ENCODE peak calls at places on chromosomes 11 and 22, in ten cellular contexts. O is CD8-positive, alpha-beta T cell; V is left ventricle myocardium inferior; S is kidney; Z is brain microvascular endothelial cell; L is cardiac muscle cell; G is left lung; Q is spleen; M is A549; C is upper lobe of right lung. J is an unnamed sample.

GRCh38 chr11:131688056-131688693 is 317.8 kb downstream of the NTM start:
- DNase-seq in M (peak), O (no peak), G (peak), S (peak), C (peak), V (peak), L (peak), Q (no peak), Z (peak), J (no peak)

GRCh38 chr11:117121176-117121575 is 22.9 kb upstream of the PAFAH1B2 start:
- DNase-seq in O (no peak), G (no peak), L (no peak), Q (no peak), S (no peak), C (no peak), Z (no peak), V (no peak), M (no peak), J (no peak)

GRCh38 chr11:59240322-59240721 is 27.6 kb upstream of the MPEG1 start:
- DNase-seq in O (no peak), L (no peak), Z (no peak), S (no peak), V (no peak), C (no peak), G (no peak), M (no peak), Q (no peak), J (no peak)

GRCh38 chr22:23591203-23591791 is 11.2 kb upstream of the IGLL1 start:
- DNase-seq in Q (peak), G (no peak), S (peak), O (peak), C (peak), V (peak), L (peak), Z (peak), M (peak), J (peak)

GRCh38 chr11:16511109-16511806 is 154.9 kb upstream of the SOX6 start:
- DNase-seq in C (no peak), M (no peak), Z (peak), V (no peak), O (no peak), S (no peak), G (no peak), L (peak), Q (no peak), J (peak)

GRCh38 chr11:134266841-134267251 is 9.3 kb upstream of the GLB1L3 start:
- DNase-seq in O (no peak), V (no peak), S (no peak), Q (no peak), G (no peak), M (no peak), C (no peak), Z (peak), L (peak), J (peak)

GRCh38 chr22:50180727-50181521 is 4.8 kb upstream of the TRABD start:
- DNase-seq in V (no peak), M (no peak), S (peak), C (no peak), Q (peak), G (no peak), Z (no peak), O (no peak), L (no peak), J (no peak)

GRCh38 chr22:38782402-38783094 is 11.4 kb downstream of the DNAL4 start:
- DNase-seq in L (peak), G (no peak), C (no peak), Q (no peak), S (no peak), M (no peak), Z (peak), O (no peak), V (no peak), J (no peak)

GRCh38 chr22:19149047-19149883 is 827 bp downstream of the GSC2 start:
- DNase-seq in S (no peak), M (no peak), Q (peak), O (no peak), L (peak), V (no peak), Z (no peak), C (peak), G (peak), J (no peak)

GRCh38 chr22:17792289-17792688 is 18.0 kb upstream of the BID start:
- DNase-seq in Q (no peak), L (no peak), V (no peak), M (no peak), G (no peak), O (no peak), S (no peak), Z (no peak), C (no peak), J (no peak)
- TF ChIP-seq CTCF in Q (no peak), L (no peak), V (no peak), M (no peak), G (no peak), O (no peak), S (no peak), Z (no peak), C (no peak), J (no peak)

DNA sequence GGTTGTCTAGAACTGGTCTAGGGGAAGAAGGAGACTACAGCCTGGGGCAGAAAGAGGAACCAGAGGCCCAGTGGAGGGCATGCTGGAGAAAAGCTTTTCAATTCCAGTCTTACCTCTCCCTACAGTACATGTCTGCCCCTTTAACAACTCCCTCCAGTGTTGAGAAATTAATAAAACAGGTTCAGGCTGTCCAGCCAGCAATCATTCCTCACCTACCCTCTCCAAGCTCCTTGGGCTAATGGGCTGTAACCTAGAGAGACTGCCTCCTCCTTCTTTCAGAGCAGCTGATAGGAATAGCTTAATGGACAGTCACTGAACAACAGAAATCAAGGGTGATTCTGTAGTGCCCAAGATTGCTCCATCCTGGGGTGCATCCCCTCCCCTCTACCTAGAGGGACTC is 8.8 kb downstream of the SLC35F2 start:
- DNase-seq in S (no peak), Z (no peak), G (no peak), M (no peak), O (no peak), L (no peak), C (no peak), V (no peak), Q (no peak), J (no peak)
- H3K27ac ChIP-seq in S (no peak), Z (no peak), G (no peak), M (no peak), O (no peak), L (no peak), C (no peak), V (no peak), Q (no peak), J (no peak)

GRCh38 chr11:118912742-118913410 is 12.8 kb downstream of the BCL9L start:
- DNase-seq in G (peak), V (no peak), S (peak), M (peak), O (no peak), L (no peak), C (no peak), Z (no peak), Q (peak), J (no peak)

GRCh38 chr11:118910309-118911112 is 15.2 kb downstream of the BCL9L start:
- DNase-seq in M (peak), Z (peak), S (peak), O (peak), G (peak), L (peak), V (peak), C (peak), Q (peak), J (peak)

GRCh38 chr11:118911880-118912741 is 13.6 kb downstream of the BCL9L start:
- DNase-seq in S (peak), Q (peak), C (peak), V (peak), L (peak), O (peak), M (peak), G (peak), Z (peak), J (peak)

GRCh38 chr11:118909619-118910308 is 16.0 kb downstream of the BCL9L start:
- DNase-seq in V (no peak), S (no peak), Q (peak), C (no peak), L (no peak), Z (no peak), O (no peak), G (peak), M (no peak), J (no peak)

GRCh38 chr11:118911113-118911879 is 14.4 kb downstream of the BCL9L start:
- DNase-seq in Q (peak), V (no peak), G (peak), Z (no peak), M (peak), S (peak), O (peak), C (no peak), L (peak), J (no peak)
- H3K4me3 ChIP-seq in Q (peak), V (peak), G (peak), Z (peak), M (peak), S (no peak), O (peak), C (peak), L (no peak), J (peak)

GRCh38 chr11:68651208-68651984 is 32.9 kb upstream of the GAL start:
- DNase-seq in V (no peak), L (peak), Z (peak), C (no peak), G (peak), S (peak), Q (no peak), O (no peak), M (no peak), J (no peak)

GRCh38 chr11:68653486-68654430 is 30.6 kb upstream of the GAL start:
- DNase-seq in G (peak), Z (no peak), O (no peak), L (no peak), V (no peak), S (peak), Q (no peak), M (no peak), C (no peak), J (no peak)

GRCh38 chr11:68652683-68653156 is 31.6 kb upstream of the GAL start:
- DNase-seq in Z (no peak), L (no peak), S (peak), Q (no peak), O (no peak), C (no peak), M (no peak), V (no peak), G (peak), J (no peak)

GRCh38 chr11:68650801-68651200 is 33.5 kb upstream of the GAL start:
- DNase-seq in G (peak), L (no peak), V (no peak), Z (no peak), O (no peak), C (no peak), M (no peak), S (peak), Q (no peak), J (no peak)

GRCh38 chr11:68651985-68652682 is 32.2 kb upstream of the GAL start:
- DNase-seq in V (no peak), S (peak), L (no peak), C (no peak), Q (no peak), G (peak), M (no peak), Z (no peak), O (no peak), J (no peak)
- TF ChIP-seq CTCF in V (no peak), S (no peak), L (no peak), C (no peak), Q (no peak), G (no peak), M (no peak), Z (no peak), O (no peak), J (no peak)

GRCh38 chr22:37660709-37661045 is 2.2 kb downstream of the PDXP start:
- DNase-seq in Q (no peak), Z (no peak), O (no peak), G (no peak), S (no peak), V (no peak), L (no peak), C (no peak), M (no peak), J (no peak)
- H3K27ac ChIP-seq in Q (peak), Z (no peak), O (no peak), G (no peak), S (no peak), V (peak), L (peak), C (no peak), M (no peak), J (peak)

GRCh38 chr11:12113294-12113693 is 2.9 kb downstream of the MICAL2 start:
- DNase-seq in O (no peak), Z (no peak), L (peak), Q (no peak), M (no peak), S (no peak), V (no peak), C (no peak), G (no peak), J (no peak)
- H3K4me3 ChIP-seq in O (no peak), Z (peak), L (no peak), Q (no peak), M (no peak), S (no peak), V (peak), C (peak), G (peak), J (peak)

GRCh38 chr11:119322360-119322739 is 5.4 kb upstream of the MCAM start:
- DNase-seq in V (no peak), M (no peak), Q (no peak), S (no peak), O (no peak), G (no peak), L (peak), C (no peak), Z (no peak), J (no peak)
- TF ChIP-seq CTCF in V (peak), M (no peak), Q (no peak), S (no peak), O (no peak), G (no peak), L (no peak), C (peak), Z (peak), J (no peak)

DNA sequence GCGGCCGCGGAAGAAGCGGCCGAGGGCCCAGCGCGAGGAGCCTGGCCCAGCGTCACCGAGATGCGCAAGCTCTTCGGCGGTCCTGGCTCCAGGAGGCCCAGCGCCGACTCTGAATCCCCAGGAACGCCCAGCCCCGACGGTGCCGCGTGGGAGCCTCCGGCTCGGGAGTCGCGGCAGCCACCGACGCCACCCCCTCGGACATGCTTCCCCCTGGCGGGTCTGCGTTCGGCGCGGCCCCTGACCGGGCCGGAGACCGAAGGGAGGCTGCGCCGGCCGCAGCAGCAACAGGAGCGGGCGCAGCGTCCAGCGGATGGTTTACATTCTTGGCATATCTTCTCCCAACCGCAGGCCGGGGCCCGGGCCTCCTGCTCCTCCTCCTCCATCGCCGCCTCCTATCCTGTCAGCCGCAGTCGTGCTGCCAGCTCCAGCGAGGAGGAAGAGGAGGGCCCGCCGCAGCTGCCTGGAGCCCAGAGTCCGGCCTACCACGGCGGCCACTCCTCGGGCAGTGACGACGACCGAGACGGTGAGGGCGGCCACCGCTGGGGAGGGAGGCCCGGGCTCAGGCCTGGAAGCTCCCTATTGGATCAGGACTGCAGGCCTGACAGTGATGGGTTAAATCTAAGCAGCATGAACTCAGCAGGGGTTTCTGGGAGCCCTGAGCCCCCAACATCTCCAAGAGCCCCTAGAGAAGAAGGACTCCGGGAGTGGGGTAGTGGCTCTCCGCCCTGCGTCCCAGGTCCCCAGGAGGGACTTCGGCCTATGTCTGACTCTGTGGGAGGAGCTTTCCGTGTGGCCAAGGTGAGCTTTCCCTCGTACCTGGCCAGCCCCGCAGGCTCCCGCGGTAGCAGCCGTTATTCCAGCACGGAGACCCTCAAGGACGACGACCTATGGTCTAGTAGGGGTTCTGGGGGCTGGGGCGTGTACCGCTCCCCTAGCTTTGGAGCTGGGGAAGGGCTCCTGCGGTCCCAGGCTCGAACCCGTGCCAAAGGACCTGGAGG is 1.2 kb downstream of the ARHGEF17 start:
- DNase-seq in Z (peak), V (peak), M (peak), L (peak), S (peak), C (peak), Q (peak), O (no peak), G (peak), J (peak)
- H3K27ac ChIP-seq in Z (peak), V (peak), M (peak), L (peak), S (peak), C (peak), Q (peak), O (no peak), G (peak), J (peak)

GRCh38 chr22:24593810-24594568 is 1.1 kb upstream of the LRRC75B start:
- DNase-seq in Z (no peak), Q (no peak), M (no peak), V (no peak), O (no peak), L (no peak), S (peak), C (no peak), G (no peak), J (no peak)

GRCh38 chr22:24592846-24593809 is at the start of gene LRRC75B:
- DNase-seq in G (peak), Z (peak), V (peak), O (no peak), M (peak), Q (peak), C (peak), S (peak), L (peak), J (peak)

GRCh38 chr22:24590596-24591173 is 2.2 kb downstream of the LRRC75B start:
- DNase-seq in O (no peak), Z (no peak), Q (no peak), M (no peak), G (no peak), S (no peak), L (no peak), V (no peak), C (no peak), J (no peak)

GRCh38 chr22:24591286-24591830 is 1.5 kb downstream of the LRRC75B start:
- DNase-seq in V (no peak), G (no peak), S (no peak), C (no peak), M (no peak), Z (no peak), O (no peak), L (no peak), Q (no peak), J (no peak)

GRCh38 chr22:24592144-24592845 is 578 bp downstream of the LRRC75B start:
- DNase-seq in S (peak), O (no peak), M (peak), C (no peak), G (no peak), Z (no peak), Q (no peak), V (no peak), L (peak), J (no peak)
- H3K4me3 ChIP-seq in S (peak), O (peak), M (peak), C (peak), G (peak), Z (peak), Q (peak), V (peak), L (peak), J (peak)

GRCh38 chr11:76835928-76836612 is 24.6 kb upstream of the ACER3 start:
- DNase-seq in V (peak), C (no peak), Z (no peak), Q (no peak), S (no peak), G (no peak), O (no peak), L (peak), M (peak), J (peak)

GRCh38 chr11:76839326-76839725 is 21.4 kb upstream of the ACER3 start:
- DNase-seq in Z (no peak), L (no peak), O (no peak), C (no peak), S (no peak), Q (no peak), G (no peak), V (no peak), M (no peak), J (no peak)

GRCh38 chr11:76837696-76838421 is 22.9 kb upstream of the ACER3 start:
- DNase-seq in Q (no peak), V (peak), M (no peak), C (no peak), O (no peak), L (no peak), Z (no peak), S (no peak), G (no peak), J (no peak)

GRCh38 chr11:76836613-76837291 is 24.0 kb upstream of the ACER3 start:
- DNase-seq in M (no peak), L (no peak), S (no peak), G (no peak), O (no peak), Q (no peak), V (no peak), Z (no peak), C (no peak), J (no peak)

DNA sequence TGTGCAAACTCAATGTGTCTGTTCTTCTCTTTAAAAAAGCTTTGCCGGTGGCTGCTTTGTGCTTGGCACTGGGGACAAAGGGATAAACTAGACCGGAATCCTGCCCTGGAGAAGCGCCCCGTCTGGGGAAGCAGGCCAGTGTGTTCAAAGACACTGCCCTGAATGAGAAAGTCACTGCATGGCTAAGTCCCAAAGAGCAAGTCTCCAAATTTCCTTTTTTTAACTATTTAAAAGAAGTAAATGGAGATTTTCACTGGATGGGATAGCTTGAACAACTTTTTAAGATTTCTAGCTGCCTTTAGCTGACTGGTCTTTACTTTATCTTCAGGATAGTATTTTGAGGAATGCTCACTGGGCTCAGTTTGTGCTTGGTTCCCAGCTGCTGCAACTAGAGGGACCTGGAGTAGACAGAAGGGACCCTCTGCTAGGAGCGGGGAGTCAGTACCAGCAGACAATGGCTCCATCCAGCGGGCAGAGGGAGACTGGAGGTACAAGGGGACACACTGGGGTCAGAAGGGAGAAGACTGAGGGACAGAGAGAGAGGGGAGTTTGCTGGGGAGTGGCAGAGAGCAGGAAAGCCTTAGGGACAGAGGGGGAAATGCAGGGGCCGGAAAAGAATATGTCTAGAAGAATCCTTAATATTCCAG is 22.2 kb upstream of the ACER3 start:
- DNase-seq in G (no peak), V (no peak), Q (no peak), Z (no peak), S (no peak), L (peak), M (peak), C (no peak), O (no peak), J (no peak)
- TF ChIP-seq CTCF in G (no peak), V (peak), Q (no peak), Z (peak), S (peak), L (peak), M (peak), C (no peak), O (no peak), J (peak)